ENCODE peak calls at places on chromosome 20, in ten cellular contexts. One of them, this sample, is unnamed.

GRCh38 chr20:52529856-52530255 is 338.3 kb upstream of the ZFP64 start:
- DNase-seq in left cardiac atrium: no peak
- DNase-seq in activated CD4-positive, alpha-beta T cell treated with anti-CD3 and anti-CD28 coated beads, Interleukin-2, amount 50 U/mL, for 48 hours: no peak
- DNase-seq in GM18507: no peak
- DNase-seq in stimulated activated CD4-positive, alpha-beta T cell treated with anti-CD3 and anti-CD28 coated beads, Interleukin-15, amount 100 ng/mL, for 1 hour: no peak
- DNase-seq in lower lobe of right lung: no peak
- DNase-seq in C1 segment of cervical spinal cord: no peak
- DNase-seq in NCI-H345: no peak
- DNase-seq in effector CD4-positive, alpha-beta T cell: no peak
- DNase-seq in aorta: no peak
- DNase-seq in this sample: no peak

GRCh38 chr20:49916146-49917002 is 1.0 kb upstream of the SPATA2 start:
- DNase-seq in NCI-H345: peak
- DNase-seq in GM18507: no peak
- DNase-seq in left cardiac atrium: no peak
- DNase-seq in stimulated activated CD4-positive, alpha-beta T cell treated with anti-CD3 and anti-CD28 coated beads, Interleukin-15, amount 100 ng/mL, for 1 hour: no peak
- DNase-seq in aorta: no peak
- DNase-seq in activated CD4-positive, alpha-beta T cell treated with anti-CD3 and anti-CD28 coated beads, Interleukin-2, amount 50 U/mL, for 48 hours: no peak
- DNase-seq in lower lobe of right lung: no peak
- DNase-seq in C1 segment of cervical spinal cord: no peak
- DNase-seq in effector CD4-positive, alpha-beta T cell: no peak
- DNase-seq in this sample: no peak

GRCh38 chr20:49579874-49580817 is 12.2 kb upstream of the PTGIS start:
- DNase-seq in GM18507: no peak
- DNase-seq in C1 segment of cervical spinal cord: no peak
- DNase-seq in aorta: peak
- DNase-seq in NCI-H345: no peak
- DNase-seq in left cardiac atrium: peak
- DNase-seq in effector CD4-positive, alpha-beta T cell: no peak
- DNase-seq in lower lobe of right lung: no peak
- DNase-seq in activated CD4-positive, alpha-beta T cell treated with anti-CD3 and anti-CD28 coated beads, Interleukin-2, amount 50 U/mL, for 48 hours: no peak
- DNase-seq in stimulated activated CD4-positive, alpha-beta T cell treated with anti-CD3 and anti-CD28 coated beads, Interleukin-15, amount 100 ng/mL, for 1 hour: no peak
- DNase-seq in this sample: no peak

GRCh38 chr20:341682-342081 is 5.2 kb upstream of the NRSN2 start:
- DNase-seq in stimulated activated CD4-positive, alpha-beta T cell treated with anti-CD3 and anti-CD28 coated beads, Interleukin-15, amount 100 ng/mL, for 1 hour: no peak
- DNase-seq in GM18507: no peak
- DNase-seq in left cardiac atrium: no peak
- DNase-seq in activated CD4-positive, alpha-beta T cell treated with anti-CD3 and anti-CD28 coated beads, Interleukin-2, amount 50 U/mL, for 48 hours: peak
- DNase-seq in lower lobe of right lung: no peak
- DNase-seq in effector CD4-positive, alpha-beta T cell: no peak
- DNase-seq in NCI-H345: no peak
- DNase-seq in aorta: peak
- DNase-seq in C1 segment of cervical spinal cord: no peak
- DNase-seq in this sample: no peak

GRCh38 chr20:63643499-63643898 is 9.7 kb downstream of the STMN3 start:
- DNase-seq in effector CD4-positive, alpha-beta T cell: no peak
- DNase-seq in left cardiac atrium: no peak
- DNase-seq in C1 segment of cervical spinal cord: no peak
- DNase-seq in GM18507: no peak
- DNase-seq in NCI-H345: no peak
- DNase-seq in stimulated activated CD4-positive, alpha-beta T cell treated with anti-CD3 and anti-CD28 coated beads, Interleukin-15, amount 100 ng/mL, for 1 hour: no peak
- DNase-seq in aorta: no peak
- DNase-seq in lower lobe of right lung: no peak
- DNase-seq in activated CD4-positive, alpha-beta T cell treated with anti-CD3 and anti-CD28 coated beads, Interleukin-2, amount 50 U/mL, for 48 hours: no peak
- DNase-seq in this sample: no peak

GRCh38 chr20:57205625-57206219 is 60.7 kb downstream of the BMP7 start:
- DNase-seq in left cardiac atrium: no peak
- DNase-seq in GM18507: no peak
- DNase-seq in effector CD4-positive, alpha-beta T cell: no peak
- DNase-seq in C1 segment of cervical spinal cord: no peak
- DNase-seq in lower lobe of right lung: no peak
- DNase-seq in stimulated activated CD4-positive, alpha-beta T cell treated with anti-CD3 and anti-CD28 coated beads, Interleukin-15, amount 100 ng/mL, for 1 hour: no peak
- DNase-seq in activated CD4-positive, alpha-beta T cell treated with anti-CD3 and anti-CD28 coated beads, Interleukin-2, amount 50 U/mL, for 48 hours: no peak
- DNase-seq in aorta: no peak
- DNase-seq in NCI-H345: no peak
- DNase-seq in this sample: no peak

GRCh38 chr20:19806806-19807691 is 49.0 kb downstream of the RIN2 start:
- DNase-seq in C1 segment of cervical spinal cord: no peak
- DNase-seq in lower lobe of right lung: no peak
- DNase-seq in stimulated activated CD4-positive, alpha-beta T cell treated with anti-CD3 and anti-CD28 coated beads, Interleukin-15, amount 100 ng/mL, for 1 hour: no peak
- DNase-seq in GM18507: no peak
- DNase-seq in activated CD4-positive, alpha-beta T cell treated with anti-CD3 and anti-CD28 coated beads, Interleukin-2, amount 50 U/mL, for 48 hours: no peak
- DNase-seq in aorta: no peak
- DNase-seq in NCI-H345: peak
- DNase-seq in effector CD4-positive, alpha-beta T cell: no peak
- DNase-seq in left cardiac atrium: no peak
- DNase-seq in this sample: no peak

GRCh38 chr20:19943021-19943659 is 74.0 kb upstream of the NAA20 start:
- DNase-seq in aorta: peak
- DNase-seq in NCI-H345: no peak
- DNase-seq in left cardiac atrium: no peak
- DNase-seq in effector CD4-positive, alpha-beta T cell: no peak
- DNase-seq in activated CD4-positive, alpha-beta T cell treated with anti-CD3 and anti-CD28 coated beads, Interleukin-2, amount 50 U/mL, for 48 hours: no peak
- DNase-seq in stimulated activated CD4-positive, alpha-beta T cell treated with anti-CD3 and anti-CD28 coated beads, Interleukin-15, amount 100 ng/mL, for 1 hour: no peak
- DNase-seq in lower lobe of right lung: peak
- DNase-seq in GM18507: no peak
- DNase-seq in C1 segment of cervical spinal cord: peak
- DNase-seq in this sample: no peak

GRCh38 chr20:44020406-44021148 is 105.9 kb downstream of the TOX2 start:
- DNase-seq in aorta: no peak
- DNase-seq in effector CD4-positive, alpha-beta T cell: no peak
- DNase-seq in NCI-H345: peak
- DNase-seq in activated CD4-positive, alpha-beta T cell treated with anti-CD3 and anti-CD28 coated beads, Interleukin-2, amount 50 U/mL, for 48 hours: no peak
- DNase-seq in left cardiac atrium: no peak
- DNase-seq in stimulated activated CD4-positive, alpha-beta T cell treated with anti-CD3 and anti-CD28 coated beads, Interleukin-15, amount 100 ng/mL, for 1 hour: no peak
- DNase-seq in C1 segment of cervical spinal cord: no peak
- DNase-seq in lower lobe of right lung: no peak
- DNase-seq in GM18507: no peak
- DNase-seq in this sample: no peak

GRCh38 chr20:4811661-4812181 is 90.0 kb downstream of the PRND start:
- DNase-seq in activated CD4-positive, alpha-beta T cell treated with anti-CD3 and anti-CD28 coated beads, Interleukin-2, amount 50 U/mL, for 48 hours: peak
- DNase-seq in stimulated activated CD4-positive, alpha-beta T cell treated with anti-CD3 and anti-CD28 coated beads, Interleukin-15, amount 100 ng/mL, for 1 hour: no peak
- DNase-seq in effector CD4-positive, alpha-beta T cell: peak
- DNase-seq in C1 segment of cervical spinal cord: peak
- DNase-seq in NCI-H345: no peak
- DNase-seq in GM18507: no peak
- DNase-seq in lower lobe of right lung: peak
- DNase-seq in aorta: peak
- DNase-seq in left cardiac atrium: peak
- DNase-seq in this sample: no peak

GRCh38 chr20:41079066-41079465 is 50.4 kb downstream of the TOP1 start:
- DNase-seq in C1 segment of cervical spinal cord: no peak
- DNase-seq in effector CD4-positive, alpha-beta T cell: no peak
- DNase-seq in lower lobe of right lung: no peak
- DNase-seq in left cardiac atrium: no peak
- DNase-seq in stimulated activated CD4-positive, alpha-beta T cell treated with anti-CD3 and anti-CD28 coated beads, Interleukin-15, amount 100 ng/mL, for 1 hour: no peak
- DNase-seq in GM18507: no peak
- DNase-seq in NCI-H345: no peak
- DNase-seq in aorta: no peak
- DNase-seq in activated CD4-positive, alpha-beta T cell treated with anti-CD3 and anti-CD28 coated beads, Interleukin-2, amount 50 U/mL, for 48 hours: no peak
- DNase-seq in this sample: no peak

GRCh38 chr20:2871111-2871465 is 2.2 kb upstream of the PTPRA start:
- DNase-seq in lower lobe of right lung: no peak
- DNase-seq in NCI-H345: no peak
- DNase-seq in GM18507: no peak
- DNase-seq in aorta: no peak
- DNase-seq in effector CD4-positive, alpha-beta T cell: no peak
- DNase-seq in stimulated activated CD4-positive, alpha-beta T cell treated with anti-CD3 and anti-CD28 coated beads, Interleukin-15, amount 100 ng/mL, for 1 hour: no peak
- DNase-seq in left cardiac atrium: no peak
- DNase-seq in activated CD4-positive, alpha-beta T cell treated with anti-CD3 and anti-CD28 coated beads, Interleukin-2, amount 50 U/mL, for 48 hours: no peak
- DNase-seq in C1 segment of cervical spinal cord: peak
- DNase-seq in this sample: no peak

GRCh38 chr20:51767867-51768758 is at the start of gene ATP9A:
- DNase-seq in activated CD4-positive, alpha-beta T cell treated with anti-CD3 and anti-CD28 coated beads, Interleukin-2, amount 50 U/mL, for 48 hours: no peak
- DNase-seq in left cardiac atrium: peak
- DNase-seq in aorta: no peak
- DNase-seq in C1 segment of cervical spinal cord: peak
- DNase-seq in effector CD4-positive, alpha-beta T cell: no peak
- DNase-seq in GM18507: no peak
- DNase-seq in lower lobe of right lung: no peak
- DNase-seq in NCI-H345: peak
- DNase-seq in stimulated activated CD4-positive, alpha-beta T cell treated with anti-CD3 and anti-CD28 coated beads, Interleukin-15, amount 100 ng/mL, for 1 hour: no peak
- DNase-seq in this sample: no peak

GRCh38 chr20:62722627-62723026 is 14.0 kb downstream of the NTSR1 start:
- DNase-seq in NCI-H345: no peak
- DNase-seq in effector CD4-positive, alpha-beta T cell: no peak
- DNase-seq in C1 segment of cervical spinal cord: no peak
- DNase-seq in aorta: no peak
- DNase-seq in stimulated activated CD4-positive, alpha-beta T cell treated with anti-CD3 and anti-CD28 coated beads, Interleukin-15, amount 100 ng/mL, for 1 hour: no peak
- DNase-seq in activated CD4-positive, alpha-beta T cell treated with anti-CD3 and anti-CD28 coated beads, Interleukin-2, amount 50 U/mL, for 48 hours: no peak
- DNase-seq in lower lobe of right lung: no peak
- DNase-seq in GM18507: no peak
- DNase-seq in left cardiac atrium: no peak
- DNase-seq in this sample: no peak

This sample was measured in GM12892.